ENCODE peak calls at places on chromosomes 1 and 21, in seven cellular contexts. One of them, this sample, is unnamed.

GRCh38 chr1:210143465-210144062 is 89.0 kb upstream of the SERTAD4 start:
- DNase-seq in suprapubic skin: peak; percentile 70
- DNase-seq in transverse colon: peak; percentile 77
- DNase-seq in HCT116: peak; percentile 58
- DNase-seq in GM12878: no peak
- DNase-seq in Panc1: no peak
- DNase-seq in SK-N-SH: peak; percentile 51
- DNase-seq in this sample: no peak

GRCh38 chr1:69305621-69306020 is 262.1 kb upstream of the LRRC7 start:
- DNase-seq in suprapubic skin: no peak
- DNase-seq in transverse colon: no peak
- DNase-seq in HCT116: peak; percentile 18
- DNase-seq in GM12878: no peak
- DNase-seq in Panc1: no peak
- DNase-seq in SK-N-SH: no peak
- DNase-seq in this sample: no peak

GRCh38 chr1:190104959-190105358 is 372.7 kb downstream of the BRINP3 start:
- DNase-seq in suprapubic skin: no peak
- DNase-seq in transverse colon: no peak
- DNase-seq in HCT116: no peak
- DNase-seq in GM12878: no peak
- DNase-seq in Panc1: no peak
- DNase-seq in SK-N-SH: no peak
- DNase-seq in this sample: no peak

GRCh38 chr1:206075786-206076725 is 23.1 kb downstream of the RHEX start:
- DNase-seq in suprapubic skin: no peak
- DNase-seq in transverse colon: no peak
- DNase-seq in HCT116: no peak
- DNase-seq in GM12878: no peak
- DNase-seq in Panc1: no peak
- DNase-seq in SK-N-SH: no peak
- DNase-seq in this sample: no peak

GRCh38 chr1:27142464-27142863 is 12.5 kb downstream of the SLC9A1 start:
- DNase-seq in suprapubic skin: no peak
- DNase-seq in transverse colon: no peak
- DNase-seq in HCT116: no peak
- DNase-seq in GM12878: no peak
- DNase-seq in Panc1: no peak
- DNase-seq in SK-N-SH: no peak
- DNase-seq in this sample: no peak

GRCh38 chr1:211781260-211781659 is 49.3 kb downstream of the LPGAT1 start:
- DNase-seq in suprapubic skin: no peak
- DNase-seq in transverse colon: no peak
- DNase-seq in HCT116: no peak
- DNase-seq in GM12878: no peak
- DNase-seq in Panc1: no peak
- DNase-seq in SK-N-SH: no peak
- DNase-seq in this sample: no peak

GRCh38 chr1:217889401-217889800 is 258.3 kb downstream of the SPATA17 start:
- DNase-seq in suprapubic skin: no peak
- DNase-seq in transverse colon: no peak
- DNase-seq in HCT116: no peak
- DNase-seq in GM12878: no peak
- DNase-seq in Panc1: no peak
- DNase-seq in SK-N-SH: no peak
- DNase-seq in this sample: no peak

GRCh38 chr21:41366522-41367151 is 4.8 kb downstream of the MX2 start:
- DNase-seq in suprapubic skin: no peak
- DNase-seq in transverse colon: peak; percentile 74
- DNase-seq in HCT116: no peak
- DNase-seq in GM12878: peak; percentile 78
- DNase-seq in Panc1: no peak
- DNase-seq in SK-N-SH: no peak
- DNase-seq in this sample: no peak

GRCh38 chr21:43956667-43957030 is 55.5 kb upstream of the TRAPPC10 start:
- DNase-seq in suprapubic skin: no peak
- DNase-seq in transverse colon: no peak
- DNase-seq in HCT116: no peak
- DNase-seq in GM12878: no peak
- DNase-seq in Panc1: no peak
- DNase-seq in SK-N-SH: no peak
- DNase-seq in this sample: peak; percentile 24

GRCh38 chr1:232868793-232869491 is 63.7 kb downstream of the MAP10 start:
- DNase-seq in suprapubic skin: peak; percentile 76
- DNase-seq in transverse colon: no peak
- DNase-seq in HCT116: peak; percentile 45
- DNase-seq in GM12878: no peak
- DNase-seq in Panc1: no peak
- DNase-seq in SK-N-SH: peak; percentile 73
- DNase-seq in this sample: no peak

GRCh38 chr1:64061430-64062104 is 141.9 kb upstream of the UBE2U start:
- DNase-seq in suprapubic skin: no peak
- DNase-seq in transverse colon: no peak
- DNase-seq in HCT116: no peak
- DNase-seq in GM12878: no peak
- DNase-seq in Panc1: no peak
- DNase-seq in SK-N-SH: no peak
- DNase-seq in this sample: no peak

GRCh38 chr1:230140221-230141001 is 73.4 kb downstream of the GALNT2 start:
- DNase-seq in suprapubic skin: no peak
- DNase-seq in transverse colon: peak; percentile 67
- DNase-seq in HCT116: no peak
- DNase-seq in GM12878: no peak
- DNase-seq in Panc1: no peak
- DNase-seq in SK-N-SH: no peak
- DNase-seq in this sample: peak; percentile 40

GRCh38 chr1:230138561-230139239 is 71.7 kb downstream of the GALNT2 start:
- DNase-seq in suprapubic skin: no peak
- DNase-seq in transverse colon: no peak
- DNase-seq in HCT116: no peak
- DNase-seq in GM12878: no peak
- DNase-seq in Panc1: no peak
- DNase-seq in SK-N-SH: no peak
- DNase-seq in this sample: no peak

GRCh38 chr1:230141002-230141648 is 74.1 kb downstream of the GALNT2 start:
- DNase-seq in suprapubic skin: no peak
- DNase-seq in transverse colon: no peak
- DNase-seq in HCT116: no peak
- DNase-seq in GM12878: no peak
- DNase-seq in Panc1: no peak
- DNase-seq in SK-N-SH: no peak
- DNase-seq in this sample: no peak

GRCh38 chr1:230139741-230140140 is 72.7 kb downstream of the GALNT2 start:
- DNase-seq in suprapubic skin: no peak
- DNase-seq in transverse colon: no peak
- DNase-seq in HCT116: no peak
- DNase-seq in GM12878: no peak
- DNase-seq in Panc1: no peak
- DNase-seq in SK-N-SH: no peak
- DNase-seq in this sample: no peak

GRCh38 chr1:230139306-230139705 is 72.3 kb downstream of the GALNT2 start:
- DNase-seq in suprapubic skin: no peak
- DNase-seq in transverse colon: no peak
- DNase-seq in HCT116: no peak
- DNase-seq in GM12878: no peak
- DNase-seq in Panc1: no peak
- DNase-seq in SK-N-SH: no peak
- DNase-seq in this sample: no peak
- H3K9me3 ChIP-seq in suprapubic skin: no peaks in the 10 kb centered on the region
- H3K9me3 ChIP-seq in transverse colon: no peaks in the 10 kb centered on the region
- H3K9me3 ChIP-seq in HCT116: no peaks in the 10 kb centered on the region
- H3K9me3 ChIP-seq in GM12878: no peaks in the 10 kb centered on the region
- H3K9me3 ChIP-seq in Panc1: no peaks in the 10 kb centered on the region
- H3K9me3 ChIP-seq in SK-N-SH: no peaks in the 10 kb centered on the region
- H3K9me3 ChIP-seq in this sample: no peaks in the 10 kb centered on the region

GRCh38 chr1:116958110-116958509 is 43.5 kb upstream of the CD101 start:
- DNase-seq in suprapubic skin: no peak
- DNase-seq in transverse colon: no peak
- DNase-seq in HCT116: no peak
- DNase-seq in GM12878: no peak
- DNase-seq in Panc1: no peak
- DNase-seq in SK-N-SH: no peak
- DNase-seq in this sample: no peak

GRCh38 chr1:116957646-116958045 is 43.9 kb upstream of the CD101 start:
- DNase-seq in suprapubic skin: no peak
- DNase-seq in transverse colon: no peak
- DNase-seq in HCT116: no peak
- DNase-seq in GM12878: no peak
- DNase-seq in Panc1: no peak
- DNase-seq in SK-N-SH: no peak
- DNase-seq in this sample: no peak

GRCh38 chr1:116956378-116956777 is 45.2 kb upstream of the CD101 start:
- DNase-seq in suprapubic skin: no peak
- DNase-seq in transverse colon: no peak
- DNase-seq in HCT116: no peak
- DNase-seq in GM12878: no peak
- DNase-seq in Panc1: no peak
- DNase-seq in SK-N-SH: no peak
- DNase-seq in this sample: peak; percentile 34

GRCh38 chr1:116951175-116951935 is 41.6 kb downstream of the PTGFRN start:
- DNase-seq in suprapubic skin: peak; percentile 81
- DNase-seq in transverse colon: peak; percentile 47
- DNase-seq in HCT116: no peak
- DNase-seq in GM12878: no peak
- DNase-seq in Panc1: no peak
- DNase-seq in SK-N-SH: no peak
- DNase-seq in this sample: no peak

DNA sequence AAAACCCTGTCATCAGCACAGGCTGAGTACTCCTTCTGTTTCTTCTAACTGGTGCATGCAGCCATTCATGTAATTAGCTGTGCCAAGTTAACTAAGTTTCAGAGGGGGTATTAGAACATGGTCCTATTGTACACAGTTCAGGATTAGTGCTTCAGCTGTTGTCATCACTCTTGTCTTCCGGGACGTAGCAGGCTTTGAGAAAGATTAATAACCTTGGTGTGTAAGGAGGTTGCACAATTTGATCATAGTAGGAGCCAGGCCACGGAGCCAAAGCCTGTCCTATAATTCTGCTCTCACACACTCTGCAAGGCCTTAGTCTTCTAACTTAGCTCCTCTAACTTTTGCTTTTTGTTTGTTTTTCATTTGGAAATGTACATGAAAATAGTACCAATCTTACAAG is 44.7 kb downstream of the PTGFRN start:
- DNase-seq in suprapubic skin: no peak
- DNase-seq in transverse colon: no peak
- DNase-seq in HCT116: no peak
- DNase-seq in GM12878: no peak
- DNase-seq in Panc1: no peak
- DNase-seq in SK-N-SH: no peak
- DNase-seq in this sample: no peak
- TF ChIP-seq POLR2AphosphoS5 in suprapubic skin: peak; percentile 41
- TF ChIP-seq POLR2AphosphoS5 in transverse colon: peak; percentile 60
- TF ChIP-seq POLR2AphosphoS5 in HCT116: no peak
- TF ChIP-seq POLR2AphosphoS5 in GM12878: no peak
- TF ChIP-seq POLR2AphosphoS5 in Panc1: no peak
- TF ChIP-seq POLR2AphosphoS5 in SK-N-SH: no peak
- TF ChIP-seq POLR2AphosphoS5 in this sample: no peak

GRCh38 chr1:228417061-228417460 is 400 bp upstream of the TRIM17 start:
- DNase-seq in suprapubic skin: peak; percentile 65
- DNase-seq in transverse colon: no peak
- DNase-seq in HCT116: no peak
- DNase-seq in GM12878: no peak
- DNase-seq in Panc1: no peak
- DNase-seq in SK-N-SH: no peak
- DNase-seq in this sample: no peak

GRCh38 chr1:228415853-228416216 is 826 bp downstream of the TRIM17 start:
- DNase-seq in suprapubic skin: no peak
- DNase-seq in transverse colon: no peak
- DNase-seq in HCT116: no peak
- DNase-seq in GM12878: no peak
- DNase-seq in Panc1: no peak
- DNase-seq in SK-N-SH: no peak
- DNase-seq in this sample: no peak

GRCh38 chr1:228417471-228418203 is 976 bp upstream of the TRIM17 start:
- DNase-seq in suprapubic skin: peak; percentile 47
- DNase-seq in transverse colon: no peak
- DNase-seq in HCT116: peak; percentile 16
- DNase-seq in GM12878: no peak
- DNase-seq in Panc1: no peak
- DNase-seq in SK-N-SH: no peak
- DNase-seq in this sample: no peak

GRCh38 chr1:228415221-228415620 is 1.4 kb downstream of the TRIM17 start:
- DNase-seq in suprapubic skin: peak; percentile 55
- DNase-seq in transverse colon: no peak
- DNase-seq in HCT116: no peak
- DNase-seq in GM12878: no peak
- DNase-seq in Panc1: no peak
- DNase-seq in SK-N-SH: no peak
- DNase-seq in this sample: peak; percentile 29

DNA sequence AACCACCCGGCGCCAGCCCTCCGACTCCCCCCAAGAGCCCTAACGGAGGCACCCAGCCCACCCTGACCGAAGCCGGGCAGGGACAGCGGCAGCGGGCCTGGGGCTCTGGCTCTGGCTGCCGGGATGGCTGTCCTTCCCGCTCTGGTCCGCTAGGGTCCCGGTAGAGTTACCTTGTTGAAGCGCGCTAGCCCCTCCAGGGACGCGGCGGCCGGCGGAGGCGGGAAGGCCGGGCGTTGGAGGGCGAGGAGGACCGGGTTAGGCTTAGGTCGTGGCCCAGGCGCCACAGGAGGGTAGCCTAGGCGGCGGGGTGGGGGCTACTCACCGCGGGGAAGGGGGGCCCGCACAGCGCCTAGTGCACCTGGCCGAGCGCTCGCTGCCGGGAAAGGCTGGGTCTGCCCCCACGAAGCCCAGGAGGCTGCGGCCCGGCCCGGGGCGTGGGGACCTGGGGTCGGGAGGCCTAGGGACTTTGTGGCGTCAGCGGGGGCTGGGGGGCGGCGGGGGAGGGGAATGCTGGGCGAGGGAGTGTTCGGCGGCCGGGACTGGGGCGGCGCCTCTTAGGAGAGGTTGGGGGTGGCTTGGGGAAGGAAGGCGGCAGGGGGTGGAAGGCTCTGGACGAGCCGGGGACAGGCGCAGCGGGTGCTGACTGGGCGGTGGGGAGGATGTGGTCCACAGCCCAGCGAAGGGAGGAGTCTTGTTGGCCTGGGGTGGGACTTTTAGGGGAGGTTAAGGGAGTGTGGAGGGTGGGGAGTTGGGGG is at the start of gene TRIM17:
- DNase-seq in suprapubic skin: peak; percentile 67
- DNase-seq in transverse colon: no peak
- DNase-seq in HCT116: no peak
- DNase-seq in GM12878: no peak
- DNase-seq in Panc1: no peak
- DNase-seq in SK-N-SH: peak; percentile 90
- DNase-seq in this sample: peak; percentile 89
- H3K27ac ChIP-seq in suprapubic skin: no peak within 1 kb of the TSS
- H3K27ac ChIP-seq in transverse colon: no peak within 1 kb of the TSS
- H3K27ac ChIP-seq in HCT116: no peak within 1 kb of the TSS
- H3K27ac ChIP-seq in GM12878: no peak within 1 kb of the TSS
- H3K27ac ChIP-seq in Panc1: peak within 1 kb of the TSS; percentile 39
- H3K27ac ChIP-seq in SK-N-SH: no peak within 1 kb of the TSS
- H3K27ac ChIP-seq in this sample: no peak within 1 kb of the TSS

DNA sequence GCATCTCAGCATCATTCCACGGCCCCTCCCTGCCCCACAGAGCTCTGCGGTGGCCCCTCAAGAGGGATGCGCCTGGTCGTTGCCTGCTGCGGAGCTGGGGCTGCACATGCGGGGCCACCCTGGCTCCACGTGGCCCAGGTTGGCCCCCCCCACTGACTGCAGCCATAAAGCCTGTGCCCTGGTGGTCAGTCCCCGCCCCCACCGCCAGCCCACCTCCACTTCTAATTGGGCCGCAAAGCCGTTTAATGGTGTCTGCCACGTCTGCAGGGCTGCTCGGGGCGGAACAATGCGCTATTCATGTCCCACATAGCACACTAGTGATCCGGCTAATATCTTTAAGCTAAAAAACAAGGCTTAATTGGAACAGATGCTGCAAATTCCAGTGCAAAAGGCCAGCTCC is 33.5 kb upstream of the ACTRT2 start:
- DNase-seq in suprapubic skin: no peak
- DNase-seq in transverse colon: no peak
- DNase-seq in HCT116: no peak
- DNase-seq in GM12878: no peak
- DNase-seq in Panc1: no peak
- DNase-seq in SK-N-SH: no peak
- DNase-seq in this sample: no peak
- H3K9me3 ChIP-seq in suprapubic skin: no peaks in the 10 kb centered on the region
- H3K9me3 ChIP-seq in transverse colon: no peaks in the 10 kb centered on the region
- H3K9me3 ChIP-seq in HCT116: no peaks in the 10 kb centered on the region
- H3K9me3 ChIP-seq in GM12878: no peaks in the 10 kb centered on the region
- H3K9me3 ChIP-seq in Panc1: no peaks in the 10 kb centered on the region
- H3K9me3 ChIP-seq in SK-N-SH: no peaks in the 10 kb centered on the region
- H3K9me3 ChIP-seq in this sample: no peaks in the 10 kb centered on the region